ENCODE peak calls at places on chromosomes 11 and 22, in five cellular contexts. V is CD8-positive, alpha-beta T cell; G is body of pancreas; D is fibroblast of pulmonary artery; Q is heart left ventricle. N is an unnamed sample.

GRCh38 chr22:46612904-46613605 is 7.1 kb upstream of the GRAMD4 start:
- DNase-seq in V (peak), G (no peak), D (no peak), Q (no peak), N (no peak)

GRCh38 chr11:5922749-5923426 is 19.2 kb upstream of the OR56A3 start:
- DNase-seq in V (no peak), G (no peak), D (no peak), Q (no peak), N (peak)

GRCh38 chr11:10654211-10655150 is 39.1 kb downstream of the IRAG1 start:
- DNase-seq in V (peak), G (peak), D (peak), Q (no peak), N (peak)

GRCh38 chr11:93718057-93718563 is 23.2 kb downstream of the TAF1D start:
- DNase-seq in V (no peak), G (no peak), D (peak), Q (no peak), N (no peak)

GRCh38 chr11:35099278-35100018 is 39.5 kb upstream of the CD44 start:
- DNase-seq in V (no peak), G (no peak), D (peak), Q (no peak), N (peak)

GRCh38 chr11:4480577-4481539 is 1.6 kb upstream of the OR52K1 start:
- DNase-seq in V (no peak), G (no peak), D (no peak), Q (no peak), N (peak)

GRCh38 chr11:12088047-12088481 is 22.3 kb upstream of the MICAL2 start:
- DNase-seq in V (no peak), G (peak), D (peak), Q (peak), N (peak)

GRCh38 chr11:90668502-90668901 is 445.7 kb upstream of the CHORDC1 start:
- DNase-seq in V (no peak), G (no peak), D (no peak), Q (no peak), N (no peak)

GRCh38 chr11:72897506-72897905 is 83.3 kb downstream of the ATG16L2 start:
- DNase-seq in V (no peak), G (no peak), D (no peak), Q (no peak), N (no peak)

GRCh38 chr11:46361283-46362145 is 14.3 kb downstream of the DGKZ start:
- DNase-seq in V (peak), G (peak), D (peak), Q (peak), N (peak)

GRCh38 chr11:119547511-119547910 is 124.5 kb upstream of the THY1 start:
- DNase-seq in V (no peak), G (no peak), D (no peak), Q (no peak), N (no peak)

GRCh38 chr11:64339754-64340408 is at the start of gene CCDC88B:
- DNase-seq in V (peak), G (peak), D (no peak), Q (no peak), N (no peak)

GRCh38 chr11:833114-833791 is 501 bp downstream of the CD151 start:
- DNase-seq in V (peak), G (peak), D (no peak), Q (peak), N (no peak)

GRCh38 chr22:32619614-32620426 is 145.2 kb downstream of the FBXO7 start:
- DNase-seq in V (no peak), G (peak), D (peak), Q (no peak), N (peak)

GRCh38 chr22:47374273-47374771 is 611.9 kb downstream of the TBC1D22A start:
- DNase-seq in V (no peak), G (no peak), D (no peak), Q (no peak), N (no peak)

GRCh38 chr11:72406536-72407507 is 27.5 kb downstream of the CLPB start:
- DNase-seq in V (no peak), G (no peak), D (peak), Q (no peak), N (peak)

GRCh38 chr22:20267441-20268288 is 453 bp downstream of the RTN4R start:
- DNase-seq in V (peak), G (peak), D (no peak), Q (no peak), N (no peak)

GRCh38 chr11:120547301-120547700 is 35.8 kb downstream of the GRIK4 start:
- DNase-seq in V (no peak), G (peak), D (peak), Q (no peak), N (peak)

GRCh38 chr11:26622201-26622600 is 50.1 kb upstream of the MUC15 start:
- DNase-seq in V (no peak), G (no peak), D (no peak), Q (no peak), N (peak)

GRCh38 chr11:11849127-11849746 is 7.5 kb downstream of the USP47 start:
- DNase-seq in V (peak), G (peak), D (peak), Q (peak), N (peak)

GRCh38 chr22:43151251-43152000 is at the start of gene TSPO:
- DNase-seq in V (peak), G (peak), D (peak), Q (peak), N (peak)

GRCh38 chr11:110777765-110778164 is 65.5 kb upstream of the ARHGAP20 start:
- DNase-seq in V (no peak), G (no peak), D (peak), Q (no peak), N (peak)

GRCh38 chr11:64637346-64638016 is 46.5 kb downstream of the SLC22A12 start:
- DNase-seq in V (no peak), G (no peak), D (no peak), Q (no peak), N (no peak)

GRCh38 chr11:74280494-74280893 is 30.9 kb downstream of the P4HA3 start:
- DNase-seq in V (no peak), G (no peak), D (no peak), Q (no peak), N (no peak)

GRCh38 chr11:128598755-128599154 is 11.4 kb upstream of the ETS1 start:
- DNase-seq in V (no peak), G (no peak), D (no peak), Q (no peak), N (no peak)

GRCh38 chr22:44181033-44181911 is 547 bp downstream of the PARVG start:
- DNase-seq in V (peak), G (no peak), D (no peak), Q (peak), N (no peak)

GRCh38 chr11:12318791-12319733 is 58.3 kb upstream of the PARVA start:
- DNase-seq in V (no peak), G (no peak), D (peak), Q (no peak), N (peak)

GRCh38 chr11:72078477-72078876 is 1.9 kb downstream of the NUMA1 start:
- DNase-seq in V (no peak), G (no peak), D (no peak), Q (no peak), N (no peak)

GRCh38 chr22:45538284-45538683 is 35.6 kb downstream of the FBLN1 start:
- DNase-seq in V (no peak), G (no peak), D (no peak), Q (no peak), N (no peak)

GRCh38 chr11:130601764-130602163 is 153.3 kb downstream of the ADAMTS15 start:
- DNase-seq in V (no peak), G (no peak), D (no peak), Q (no peak), N (no peak)

GRCh38 chr11:126129681-126130671 is 67.3 kb upstream of the CDON start:
- DNase-seq in V (no peak), G (no peak), D (no peak), Q (no peak), N (no peak)

GRCh38 chr11:23797624-23798419 is 699.0 kb upstream of the LUZP2 start:
- DNase-seq in V (no peak), G (peak), D (no peak), Q (no peak), N (no peak)

GRCh38 chr11:78202733-78203167 is 14.0 kb downstream of the USP35 start:
- DNase-seq in V (peak), G (peak), D (no peak), Q (no peak), N (no peak)

DNA sequence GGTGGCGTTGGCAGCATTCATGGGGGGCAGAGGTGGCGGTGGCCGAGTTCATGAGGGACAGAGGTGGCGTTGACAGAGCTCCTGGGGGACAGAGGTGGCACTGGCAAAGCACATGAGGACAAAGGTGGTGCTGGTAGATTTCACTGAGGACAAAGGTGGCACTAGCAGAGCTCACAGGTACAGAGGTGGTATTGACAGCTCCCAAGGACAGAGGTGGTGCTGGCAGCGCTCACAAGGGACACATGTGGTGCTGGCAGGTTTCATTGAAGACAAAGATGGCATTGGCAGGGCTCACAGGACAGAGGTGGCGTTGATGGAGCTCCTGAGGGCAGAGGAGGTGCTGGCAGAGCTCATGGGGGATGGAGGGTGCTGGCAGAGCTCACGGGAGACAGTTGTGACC is 425.4 kb downstream of the CTTN start:
- DNase-seq in V (no peak), G (no peak), D (no peak), Q (no peak), N (no peak)
- H3K4me3 ChIP-seq in V (no peak), G (no peak), D (no peak), Q (no peak), N (no peak)

DNA sequence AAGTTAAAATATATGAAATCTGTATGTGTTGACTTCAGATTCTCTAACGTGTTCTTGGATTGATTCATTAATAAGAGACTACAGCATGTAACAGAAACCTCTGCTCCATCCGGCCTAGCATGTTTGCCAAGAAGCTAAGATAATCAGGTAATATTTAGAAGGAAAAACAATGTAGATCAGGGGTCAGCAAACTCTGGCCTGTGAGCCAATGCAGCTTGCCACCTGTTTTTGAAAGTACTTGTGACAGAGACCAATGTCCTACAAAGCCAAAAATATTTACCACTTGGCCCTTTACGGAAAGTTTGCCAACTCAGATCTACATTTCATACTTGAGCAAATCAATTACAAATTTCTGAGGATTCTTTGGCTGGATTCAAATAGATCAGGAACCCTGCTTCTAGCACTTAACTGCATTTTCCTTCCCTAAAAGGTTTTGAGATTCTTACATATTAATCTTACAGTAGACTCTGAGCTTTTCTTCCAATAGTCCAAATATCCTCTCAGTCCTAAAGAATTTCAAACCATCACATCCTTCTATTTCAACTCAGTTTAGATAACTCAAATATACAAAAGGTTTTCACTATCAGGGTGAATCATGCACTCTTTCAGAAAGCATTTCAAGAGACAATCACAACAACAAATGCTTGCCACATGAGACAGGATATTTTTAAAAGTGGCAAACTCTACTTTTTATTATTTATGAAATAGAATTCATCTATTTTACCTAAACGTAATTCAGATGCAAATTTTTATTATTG is 29.5 kb downstream of the APOL5 start:
- DNase-seq in V (no peak), G (no peak), D (peak), Q (no peak), N (no peak)
- TF ChIP-seq CTCF in V (no peak), G (no peak), D (no peak), Q (no peak), N (no peak)

GRCh38 chr11:57667715-57668466 is at the start of gene ZDHHC5:
- DNase-seq in V (peak), G (peak), D (peak), Q (peak), N (peak)
- H3K4me3 ChIP-seq in V (peak), G (peak), D (peak), Q (peak), N (peak)

GRCh38 chr11:75527130-75527529 is 1.4 kb upstream of the GDPD5 start:
- DNase-seq in V (no peak), G (no peak), D (no peak), Q (no peak), N (no peak)

GRCh38 chr11:75525433-75526191 is at the start of gene GDPD5:
- DNase-seq in V (peak), G (peak), D (peak), Q (peak), N (peak)

GRCh38 chr11:75530577-75530976 is 4.8 kb upstream of the GDPD5 start:
- DNase-seq in V (no peak), G (no peak), D (no peak), Q (no peak), N (no peak)

GRCh38 chr11:75526192-75526541 is 426 bp upstream of the GDPD5 start:
- DNase-seq in V (no peak), G (no peak), D (no peak), Q (no peak), N (no peak)

DNA sequence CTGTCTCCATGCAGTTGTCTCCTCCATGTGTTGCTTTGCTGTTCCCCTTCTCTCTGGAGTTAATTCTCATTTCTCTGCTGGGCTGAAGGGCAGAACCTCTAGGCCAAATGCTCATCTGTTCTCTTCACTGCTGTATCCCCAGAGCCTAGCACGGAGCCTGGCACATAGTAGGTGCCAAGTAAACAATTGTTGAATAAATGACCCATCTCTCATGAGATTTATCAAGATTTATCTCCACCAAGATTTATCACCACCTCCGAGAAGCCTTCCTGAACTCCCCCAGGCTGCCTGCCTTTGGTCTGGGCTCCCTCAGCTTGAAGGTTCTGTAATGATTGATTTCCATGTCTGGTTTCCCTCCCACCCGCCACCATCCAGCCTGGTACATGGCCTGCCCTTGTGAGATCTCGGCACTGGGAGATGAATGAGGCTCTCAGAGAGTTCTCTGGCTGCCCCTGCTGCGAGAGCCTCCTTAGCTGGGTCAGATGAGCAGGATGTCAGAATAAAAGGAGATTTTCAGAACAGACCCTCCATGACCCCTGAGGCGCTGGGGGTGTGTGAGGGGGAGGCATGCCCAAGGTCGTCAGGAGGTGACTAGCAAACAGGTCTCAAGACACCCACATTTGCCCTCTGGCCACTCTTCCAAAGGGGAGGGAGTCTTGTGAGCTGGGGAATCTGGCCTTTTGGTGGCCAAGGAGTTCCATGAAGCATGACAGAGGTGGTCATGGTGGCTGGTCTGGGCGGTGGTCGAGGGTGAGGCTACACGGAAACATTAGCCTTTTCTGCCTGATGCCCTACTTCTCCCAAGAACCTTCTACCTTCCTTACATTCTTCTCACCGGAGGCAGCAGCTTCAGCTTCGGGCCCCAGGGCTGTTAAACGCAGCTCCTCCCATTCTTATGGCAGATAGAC is 2.5 kb upstream of the GDPD5 start:
- DNase-seq in V (no peak), G (no peak), D (no peak), Q (no peak), N (no peak)
- TF ChIP-seq CTCF in V (no peak), G (no peak), D (no peak), Q (no peak), N (no peak)

GRCh38 chr22:50621948-50622722 is 5.8 kb downstream of the ARSA start:
- DNase-seq in V (peak), G (peak), D (no peak), Q (peak), N (no peak)
- H3K4me3 ChIP-seq in V (peak), G (no peak), D (no peak), Q (no peak), N (no peak)

GRCh38 chr11:2929880-2930704 is 872 bp upstream of the PHLDA2 start:
- DNase-seq in V (no peak), G (peak), D (no peak), Q (no peak), N (peak)
- TF ChIP-seq CTCF in V (peak), G (no peak), D (peak), Q (no peak), N (peak)

N was measured in fibroblast of mammary gland.